ENCODE peak calls at places on chromosomes 4 and X, in seven cellular contexts. C, A, R, Z, L, F and O are unnamed samples.

GRCh38 chr4:33381806-33382205 is 2661.6 kb downstream of the PCDH7 start:
- DNase-seq in C (peak), A (no peak), R (no peak), Z (no peak), L (peak), F (no peak), O (no peak)

GRCh38 chr4:65661469-65661868 is 8.8 kb downstream of the EPHA5 start:
- DNase-seq in C (peak), A (no peak), R (no peak), Z (no peak), L (peak), F (no peak), O (no peak)

GRCh38 chr4:145909773-145910172 is 28.9 kb downstream of the ZNF827 start:
- DNase-seq in C (peak), A (no peak), R (no peak), Z (no peak), L (peak), F (no peak), O (no peak)

GRCh38 chrX:153549807-153550206 is 32.4 kb downstream of the ATP2B3 start:
- DNase-seq in C (no peak), A (no peak), R (no peak), Z (no peak), L (no peak), F (no peak), O (no peak)

GRCh38 chrX:47879447-47879846 is 42.7 kb downstream of the ZNF81 start:
- DNase-seq in C (no peak), A (no peak), R (no peak), Z (no peak), L (no peak), F (no peak), O (no peak)

GRCh38 chr4:1864076-1865008 is 6.9 kb upstream of the NSD2 start:
- DNase-seq in C (no peak), A (no peak), R (no peak), Z (no peak), L (no peak), F (no peak), O (no peak)

GRCh38 chr4:147492301-147492700 is 11.4 kb downstream of the EDNRA start:
- DNase-seq in C (no peak), A (no peak), R (no peak), Z (no peak), L (no peak), F (no peak), O (no peak)

GRCh38 chrX:2652106-2652505 is 39.0 kb upstream of the CD99 start:
- DNase-seq in C (no peak), A (no peak), R (no peak), Z (no peak), L (no peak), F (no peak), O (no peak)

GRCh38 chrX:1419545-1420355 is 27.8 kb upstream of the SLC25A6 start:
- DNase-seq in C (no peak), A (no peak), R (no peak), Z (no peak), L (no peak), F (no peak), O (no peak)

GRCh38 chr4:160283081-160283480 is 1180.2 kb downstream of the RAPGEF2 start:
- DNase-seq in C (no peak), A (no peak), R (no peak), Z (no peak), L (no peak), F (no peak), O (no peak)

GRCh38 chr4:166075599-166075998 is 202.6 kb downstream of the TLL1 start:
- DNase-seq in C (peak), A (no peak), R (no peak), Z (no peak), L (no peak), F (no peak), O (no peak)

GRCh38 chrX:48703642-48704481 is 7.3 kb downstream of the SUV39H1 start:
- DNase-seq in C (peak), A (no peak), R (no peak), Z (no peak), L (no peak), F (no peak), O (no peak)

GRCh38 chrX:23503835-23504539 is 163.3 kb upstream of the PRDX4 start:
- DNase-seq in C (peak), A (no peak), R (peak), Z (no peak), L (peak), F (peak), O (no peak)

GRCh38 chr4:43325220-43325967 is 432.9 kb downstream of the GRXCR1 start:
- DNase-seq in C (no peak), A (peak), R (no peak), Z (peak), L (no peak), F (no peak), O (no peak)

DNA sequence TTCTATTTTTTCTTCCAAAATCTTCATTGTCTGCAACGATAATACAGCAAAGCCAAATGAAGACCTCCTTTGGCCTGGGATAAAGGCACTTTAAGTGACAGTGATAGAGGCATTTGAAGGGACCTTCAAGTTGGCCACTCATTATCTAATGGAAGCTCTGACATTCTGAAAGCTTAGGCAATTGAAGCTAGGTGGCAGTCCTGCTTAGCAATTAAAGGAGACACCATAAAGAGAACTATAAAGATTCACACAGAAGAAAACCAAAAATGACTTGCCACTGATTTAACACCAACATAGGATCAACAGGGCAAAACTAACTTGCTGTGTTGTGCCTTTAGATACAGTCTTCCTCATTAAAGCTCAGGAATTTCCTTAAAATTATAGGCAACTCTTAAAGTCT is 103.3 kb upstream of the TSPAN7 start:
- DNase-seq in C (no peak), A (no peak), R (no peak), Z (no peak), L (no peak), F (no peak), O (no peak)
- TF ChIP-seq CTCF in C (no peak), A (no peak), R (no peak), Z (no peak), L (peak), F (no peak), O (no peak)

GRCh38 chrX:131072871-131073571 is 14.9 kb downstream of the ARHGAP36 start:
- DNase-seq in C (no peak), A (no peak), R (no peak), Z (no peak), L (no peak), F (no peak), O (no peak)

GRCh38 chrX:131066237-131066636 is 8.1 kb downstream of the ARHGAP36 start:
- DNase-seq in C (no peak), A (no peak), R (no peak), Z (no peak), L (no peak), F (no peak), O (no peak)

GRCh38 chrX:131067846-131068745 is 9.9 kb downstream of the ARHGAP36 start:
- DNase-seq in C (no peak), A (no peak), R (no peak), Z (no peak), L (no peak), F (no peak), O (no peak)

GRCh38 chrX:131067216-131067615 is 9.1 kb downstream of the ARHGAP36 start:
- DNase-seq in C (no peak), A (no peak), R (no peak), Z (no peak), L (no peak), F (no peak), O (no peak)

GRCh38 chrX:131068945-131069719 is 11.0 kb downstream of the ARHGAP36 start:
- DNase-seq in C (peak), A (no peak), R (no peak), Z (peak), L (no peak), F (peak), O (peak)
- TF ChIP-seq CTCF in C (peak), A (no peak), R (no peak), Z (no peak), L (peak), F (no peak), O (peak)

GRCh38 chrX:10756365-10756915 is 136.1 kb upstream of the MID1 start:
- DNase-seq in C (peak), A (no peak), R (no peak), Z (no peak), L (peak), F (peak), O (no peak)
- TF ChIP-seq CTCF in C (no peak), A (no peak), R (no peak), Z (no peak), L (peak), F (no peak), O (no peak)

GRCh38 chr4:149897784-149898183 is 82.1 kb upstream of the IQCM start:
- DNase-seq in C (peak), A (no peak), R (no peak), Z (peak), L (peak), F (no peak), O (no peak)
- TF ChIP-seq CTCF in C (peak), A (no peak), R (no peak), Z (no peak), L (peak), F (peak), O (peak)

DNA sequence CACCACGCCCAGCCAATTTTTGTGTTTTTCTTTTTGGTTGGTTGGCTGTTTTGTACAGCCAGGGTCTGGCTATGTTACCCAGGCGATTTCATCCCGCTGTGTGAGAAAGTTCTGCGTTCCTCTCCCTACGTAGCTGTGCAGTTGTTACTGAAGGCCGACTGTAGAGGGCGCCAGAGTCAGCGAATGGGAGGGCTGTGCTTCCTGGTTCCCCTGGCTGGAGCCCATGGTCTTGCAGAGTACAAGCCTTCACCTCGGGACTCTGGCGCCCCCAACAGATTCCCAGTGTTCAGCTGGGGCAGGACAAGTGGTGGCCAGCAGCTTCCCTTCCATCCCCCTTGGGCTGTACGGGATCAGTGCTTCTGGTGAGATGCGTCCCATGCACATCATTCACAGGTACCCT is 5.6 kb upstream of the CT45A1 start:
- DNase-seq in C (peak), A (peak), R (no peak), Z (peak), L (no peak), F (peak), O (peak)
- TF ChIP-seq CTCF in C (peak), A (no peak), R (no peak), Z (peak), L (peak), F (no peak), O (peak)

GRCh38 chr4:94304365-94304971 is 38.2 kb downstream of the HPGDS start:
- DNase-seq in C (peak), A (peak), R (no peak), Z (peak), L (peak), F (peak), O (peak)

GRCh38 chr4:94298725-94299252 is 43.8 kb downstream of the HPGDS start:
- DNase-seq in C (no peak), A (no peak), R (no peak), Z (no peak), L (peak), F (no peak), O (no peak)
- TF ChIP-seq CTCF in C (no peak), A (no peak), R (no peak), Z (no peak), L (no peak), F (no peak), O (no peak)

DNA sequence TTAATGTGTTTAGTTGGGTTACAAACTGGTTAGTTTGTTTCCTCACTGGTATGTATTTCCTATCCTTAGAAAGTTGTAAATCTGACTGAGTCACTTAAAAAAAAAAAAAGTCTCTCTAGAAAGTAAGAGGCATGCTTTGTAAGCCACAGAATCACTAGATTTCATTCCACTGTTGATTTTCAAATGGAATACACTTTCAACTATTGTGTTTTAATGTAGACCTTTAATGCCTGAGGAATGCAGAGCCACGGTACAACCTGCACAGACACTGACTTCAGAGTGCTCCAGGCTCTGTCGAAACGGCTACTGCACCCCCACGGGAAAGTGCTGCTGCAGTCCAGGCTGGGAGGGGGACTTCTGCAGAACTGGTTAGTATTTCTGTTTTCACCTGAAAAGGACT is 88.6 kb downstream of the HHIP start:
- DNase-seq in C (peak), A (no peak), R (no peak), Z (no peak), L (no peak), F (no peak), O (no peak)
- TF ChIP-seq CTCF in C (no peak), A (no peak), R (no peak), Z (no peak), L (no peak), F (no peak), O (no peak)

DNA sequence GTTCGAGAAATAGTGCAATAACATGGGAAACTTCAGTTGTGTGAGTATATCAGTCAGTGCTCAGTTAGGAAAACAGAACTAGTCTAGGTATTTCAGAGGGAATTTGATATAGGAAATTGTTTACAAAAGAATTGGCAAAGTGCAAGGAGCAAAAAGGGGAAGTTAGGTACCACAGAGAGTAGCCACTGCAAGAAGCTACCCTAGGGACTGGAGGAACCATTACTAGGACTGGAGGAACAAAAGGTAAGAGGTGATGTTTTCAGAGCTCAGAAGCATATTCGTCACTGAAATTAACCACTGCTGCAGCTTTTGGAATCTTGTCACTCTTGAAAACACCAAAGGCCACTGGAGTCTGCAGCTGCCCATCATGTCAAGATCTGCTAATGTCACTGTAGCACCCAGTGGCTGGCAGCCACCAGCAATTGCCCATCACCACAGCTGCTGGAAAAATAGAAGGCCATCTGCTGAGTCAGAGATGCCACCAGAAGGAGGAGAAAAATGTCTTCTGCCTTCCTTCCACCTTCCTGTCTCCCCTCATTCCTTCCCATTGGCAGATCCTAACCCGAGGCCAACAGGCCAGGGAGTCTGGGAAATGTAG is 160.6 kb upstream of the RPS6KA3 start:
- DNase-seq in C (no peak), A (no peak), R (no peak), Z (no peak), L (no peak), F (no peak), O (no peak)
- TF ChIP-seq CTCF in C (no peak), A (no peak), R (no peak), Z (no peak), L (no peak), F (no peak), O (no peak)